ENCODE peak calls at places on chromosomes 16 and 17, in seven cellular contexts. S is heart right ventricle, C is heart left ventricle, L is cardiac muscle cell, B is coronary artery, U is A549, M is IMR-90. N is an unnamed sample.

GRCh38 chr16:51114369-51114768 is 36.7 kb downstream of the SALL1 start:
- DNase-seq in S (no peak), C (no peak), L (no peak), B (no peak), U (no peak), M (no peak), N (no peak)

GRCh38 chr17:2416010-2416734 is 15.3 kb upstream of the MNT start:
- DNase-seq in S (peak; percentile 90), C (peak; percentile 92), L (peak; percentile 88), B (peak; percentile 94), U (peak; percentile 88), M (peak; percentile 86), N (peak; percentile 88)

GRCh38 chr16:76311260-76311659 is 34.1 kb downstream of the CNTNAP4 start:
- DNase-seq in S (no peak), C (no peak), L (no peak), B (no peak), U (no peak), M (no peak), N (no peak)

GRCh38 chr16:2178321-2179106 is 17.9 kb downstream of the CASKIN1 start:
- DNase-seq in S (no peak), C (no peak), L (peak; percentile 38), B (no peak), U (no peak), M (no peak), N (no peak)

GRCh38 chr16:57000271-57001025 is 11.1 kb downstream of the NLRC5 start:
- DNase-seq in S (peak; percentile 86), C (peak; percentile 81), L (no peak), B (peak; percentile 87), U (peak; percentile 42), M (peak; percentile 97), N (no peak)

GRCh38 chr17:3974138-3974687 is 10.0 kb upstream of the ATP2A3 start:
- DNase-seq in S (no peak), C (no peak), L (no peak), B (no peak), U (no peak), M (no peak), N (no peak)

GRCh38 chr17:6494239-6494941 is 50.1 kb downstream of the PIMREG start:
- DNase-seq in S (no peak), C (no peak), L (no peak), B (peak; percentile 50), U (no peak), M (no peak), N (no peak)

GRCh38 chr17:32206816-32207215 is 58.8 kb upstream of the RHBDL3 start:
- DNase-seq in S (no peak), C (no peak), L (no peak), B (no peak), U (no peak), M (peak; percentile 91), N (no peak)

GRCh38 chr16:85168732-85169256 is 56.5 kb upstream of the CIBAR2 start:
- DNase-seq in S (peak; percentile 66), C (peak; percentile 81), L (peak; percentile 74), B (no peak), U (peak; percentile 60), M (peak; percentile 52), N (no peak)

GRCh38 chr17:45092932-45093430 is 31.9 kb downstream of the NMT1 start:
- DNase-seq in S (peak; percentile 77), C (peak; percentile 81), L (no peak), B (peak; percentile 96), U (peak; percentile 99), M (peak; percentile 99), N (peak; percentile 84)

GRCh38 chr16:1950047-1950446 is 4.4 kb downstream of the RPL3L start:
- DNase-seq in S (no peak), C (no peak), L (no peak), B (no peak), U (no peak), M (no peak), N (no peak)

GRCh38 chr16:28139530-28139929 is 72.2 kb downstream of the XPO6 start:
- DNase-seq in S (no peak), C (no peak), L (no peak), B (no peak), U (peak; percentile 22), M (no peak), N (no peak)

GRCh38 chr16:2085669-2086068 is 37.9 kb downstream of the TSC2 start:
- DNase-seq in S (no peak), C (no peak), L (no peak), B (no peak), U (no peak), M (no peak), N (no peak)

GRCh38 chr16:72677662-72678447 is 370.1 kb downstream of the ZFHX3 start:
- DNase-seq in S (no peak), C (no peak), L (no peak), B (no peak), U (no peak), M (peak; percentile 86), N (no peak)

GRCh38 chr16:52812945-52813556 is 239.6 kb downstream of the CHD9NB start:
- DNase-seq in S (no peak), C (no peak), L (no peak), B (no peak), U (peak; percentile 10), M (peak; percentile 28), N (no peak)

GRCh38 chr16:22189473-22190168 is 16.5 kb upstream of the EEF2K start:
- DNase-seq in S (peak; percentile 76), C (peak; percentile 72), L (peak; percentile 7), B (peak; percentile 86), U (no peak), M (peak; percentile 16), N (no peak)

GRCh38 chr16:68893710-68894705 is 50.7 kb downstream of the TANGO6 start:
- DNase-seq in S (peak; percentile 33), C (no peak), L (peak; percentile 93), B (no peak), U (no peak), M (peak; percentile 37), N (no peak)

GRCh38 chr17:5241861-5242671 is 7.4 kb upstream of the SCIMP start:
- DNase-seq in S (no peak), C (peak; percentile 5), L (no peak), B (no peak), U (no peak), M (no peak), N (no peak)

GRCh38 chr17:48025904-48026502 is 11.6 kb downstream of the COPZ2 start:
- DNase-seq in S (peak; percentile 30), C (no peak), L (no peak), B (no peak), U (no peak), M (no peak), N (no peak)

GRCh38 chr17:36183811-36184765 is 7.7 kb upstream of the TBC1D3B start:
- DNase-seq in S (no peak), C (no peak), L (no peak), B (no peak), U (no peak), M (no peak), N (no peak)

GRCh38 chr17:57956311-57957119 is 1.3 kb upstream of the CUEDC1 start:
- DNase-seq in S (no peak), C (no peak), L (no peak), B (peak; percentile 67), U (no peak), M (no peak), N (no peak)

GRCh38 chr17:66712453-66712852 is 122.5 kb upstream of the CACNG5 start:
- DNase-seq in S (no peak), C (no peak), L (no peak), B (no peak), U (no peak), M (no peak), N (no peak)

GRCh38 chr17:44004077-44004760 is at the start of gene NAGS:
- DNase-seq in S (no peak), C (no peak), L (peak; percentile 35), B (no peak), U (no peak), M (no peak), N (peak; percentile 65)

GRCh38 chr17:72984145-72984924 is 108.2 kb downstream of the SLC39A11 start:
- DNase-seq in S (no peak), C (no peak), L (no peak), B (no peak), U (no peak), M (peak; percentile 98), N (no peak)

GRCh38 chr16:11004957-11005610 is 60.7 kb downstream of the CLEC16A start:
- DNase-seq in S (no peak), C (no peak), L (no peak), B (no peak), U (no peak), M (peak; percentile 81), N (no peak)

GRCh38 chr17:37842401-37842800 is 81.8 kb upstream of the TBC1D3K start:
- DNase-seq in S (no peak), C (no peak), L (no peak), B (peak; percentile 28), U (no peak), M (no peak), N (no peak)
- H3K27ac ChIP-seq in S (no peak overlapping the region), C (no peak overlapping the region), L (no peak overlapping the region), B (no peak overlapping the region), U (no peak overlapping the region), M (no peak overlapping the region), N (no peak overlapping the region)

GRCh38 chr17:61411114-61411943 is 11.7 kb downstream of the TBX2 start:
- DNase-seq in S (peak; percentile 73), C (peak; percentile 83), L (peak; percentile 81), B (peak; percentile 91), U (no peak), M (peak; percentile 74), N (no peak)
- TF ChIP-seq CTCF in S (no peak), C (no peak), L (peak; percentile 29), B (peak; percentile 1), U (peak; percentile 2), M (peak; percentile 34), N (no peak)

DNA sequence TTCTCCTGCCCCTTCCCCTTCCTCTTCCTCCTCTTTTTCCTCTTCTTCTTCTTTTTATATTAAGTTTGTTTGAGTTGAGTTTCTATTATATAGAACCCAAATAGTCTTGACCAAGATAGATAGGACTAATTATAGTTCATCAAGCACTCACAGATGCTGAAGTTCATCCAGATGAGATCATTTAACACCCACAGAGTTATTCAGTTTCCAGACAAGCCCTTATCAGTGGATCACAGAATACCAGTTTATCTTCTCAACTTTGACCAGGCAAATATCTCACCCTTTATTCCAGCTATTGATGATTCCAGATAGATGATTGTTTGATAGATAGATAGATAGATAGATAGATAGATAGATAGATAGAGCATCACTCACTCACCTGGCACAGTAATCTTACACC is 87.5 kb downstream of the AXIN2 start:
- DNase-seq in S (no peak), C (no peak), L (no peak), B (no peak), U (no peak), M (no peak), N (no peak)
- H3K27ac ChIP-seq in S (no peak overlapping the region), C (no peak overlapping the region), L (no peak overlapping the region), B (no peak overlapping the region), U (no peak overlapping the region), M (no peak overlapping the region), N (no peak overlapping the region)

DNA sequence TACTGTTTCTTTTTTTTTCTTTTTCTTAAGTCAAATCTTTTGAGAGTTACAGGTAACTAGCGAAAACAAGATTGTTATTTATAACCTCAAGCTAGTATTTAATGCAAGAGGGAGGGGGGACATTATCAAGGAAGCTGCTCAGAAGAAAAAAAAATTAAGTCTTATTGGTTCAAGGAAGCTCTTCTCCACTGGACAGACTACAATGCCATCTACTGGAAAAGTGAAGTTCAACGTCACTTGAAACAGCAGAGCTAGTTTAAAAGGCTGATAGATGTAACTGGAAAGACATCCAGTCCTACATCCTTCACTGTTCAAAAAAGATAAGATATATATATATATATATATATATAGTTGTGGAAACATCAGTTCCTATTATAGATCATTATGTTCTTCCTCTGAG is 418.0 kb upstream of the PSMD7 start:
- DNase-seq in S (peak; percentile 29), C (no peak), L (peak; percentile 64), B (no peak), U (peak; percentile 27), M (peak; percentile 76), N (no peak)
- TF ChIP-seq CTCF in S (peak; percentile 26), C (peak; percentile 61), L (peak; percentile 57), B (peak; percentile 36), U (peak; percentile 72), M (peak; percentile 67), N (no peak)